ENCODE peak calls at places on chromosomes 11 and 22, in eight cellular contexts. L is A673, A is prostate gland, W is cardiac fibroblast, N is ovary, B is fibroblast of mammary gland, M is heart left ventricle, Q is upper lobe of left lung. H is an unnamed sample.

GRCh38 chr11:15665368-15665871 is 550.7 kb downstream of the INSC start:
- DNase-seq in L (no peak), W (peak), Q (no peak), A (no peak), M (no peak), B (peak), N (no peak), H (no peak)

GRCh38 chr11:102812188-102812587 is 14.2 kb upstream of the MMP1 start:
- DNase-seq in W (no peak), N (no peak), Q (no peak), M (no peak), B (no peak), A (no peak), L (peak), H (no peak)

GRCh38 chr11:70054020-70054419 is 24.1 kb upstream of the ANO1 start:
- DNase-seq in M (no peak), Q (no peak), B (no peak), L (no peak), N (no peak), W (no peak), A (no peak), H (no peak)

GRCh38 chr11:81772161-81772560 is 961.5 kb downstream of the FAM181B start:
- DNase-seq in W (peak), A (no peak), Q (no peak), L (no peak), M (no peak), N (no peak), B (peak), H (no peak)

GRCh38 chr11:111019931-111020381 is 225.6 kb upstream of the POU2AF2 start:
- DNase-seq in A (no peak), M (no peak), Q (no peak), N (no peak), W (peak), B (peak), L (no peak), H (no peak)

GRCh38 chr11:123166095-123166559 is 28.9 kb downstream of the CLMP start:
- DNase-seq in B (peak), Q (peak), A (no peak), N (peak), L (peak), W (peak), M (no peak), H (no peak)

GRCh38 chr22:24601217-24602104 is 1.5 kb upstream of the GGT1 start:
- DNase-seq in M (peak), A (no peak), L (no peak), B (no peak), N (no peak), W (no peak), Q (peak), H (peak)

GRCh38 chr22:29625090-29625825 is 21.8 kb downstream of the NF2 start:
- DNase-seq in Q (peak), L (peak), W (peak), B (peak), A (peak), M (no peak), N (peak), H (no peak)

GRCh38 chr11:133238455-133238854 is 293.8 kb downstream of the OPCML start:
- DNase-seq in M (no peak), B (no peak), L (no peak), A (no peak), Q (no peak), W (no peak), N (no peak), H (no peak)

GRCh38 chr11:108965602-108966001 is 300.7 kb downstream of the DDX10 start:
- DNase-seq in B (peak), L (no peak), W (peak), M (no peak), N (no peak), Q (peak), A (no peak), H (no peak)

GRCh38 chr11:119029340-119030028 is 1.2 kb downstream of the SLC37A4 start:
- DNase-seq in M (no peak), N (no peak), Q (no peak), W (no peak), L (no peak), B (no peak), A (peak), H (peak)

GRCh38 chr22:23223566-23224317 is 43.4 kb downstream of the BCR start:
- DNase-seq in L (no peak), B (no peak), Q (peak), W (no peak), N (no peak), M (no peak), A (no peak), H (peak)

GRCh38 chr11:69479591-69480271 is 1.7 kb upstream of the LINC01488 start:
- DNase-seq in B (no peak), Q (no peak), L (no peak), N (no peak), W (no peak), A (peak), M (peak), H (peak)

GRCh38 chr22:28544431-28544868 is 135.2 kb downstream of the TTC28 start:
- DNase-seq in M (no peak), B (peak), Q (no peak), W (peak), A (no peak), L (no peak), N (no peak), H (no peak)

GRCh38 chr11:218815-219593 is 11.5 kb downstream of the RIC8A start:
- DNase-seq in L (no peak), A (no peak), M (no peak), B (no peak), W (no peak), Q (peak), N (peak), H (no peak)

GRCh38 chr11:75868990-75869389 is 54.0 kb downstream of the UVRAG start:
- DNase-seq in W (no peak), N (no peak), L (no peak), B (no peak), A (no peak), Q (no peak), M (no peak), H (no peak)

GRCh38 chr11:112783945-112784322 is 177.3 kb upstream of the NCAM1 start:
- DNase-seq in M (no peak), Q (no peak), W (no peak), N (no peak), L (no peak), B (no peak), A (no peak), H (no peak)

GRCh38 chr11:112605093-112605666 is 344.5 kb upstream of the PLET1 start:
- DNase-seq in M (no peak), A (no peak), Q (no peak), W (peak), L (no peak), B (no peak), N (no peak), H (no peak)

GRCh38 chr11:107457205-107457557 is 444 bp downstream of the CWF19L2 start:
- DNase-seq in A (no peak), M (no peak), W (no peak), B (peak), N (no peak), L (no peak), Q (no peak), H (peak)

GRCh38 chr11:37704791-37705190 is 1106.8 kb upstream of the RAG2 start:
- DNase-seq in N (no peak), L (no peak), W (peak), A (no peak), M (no peak), Q (no peak), B (no peak), H (no peak)

GRCh38 chr11:95134491-95134890 is 44.8 kb downstream of the ENDOD1 start:
- DNase-seq in N (no peak), Q (no peak), L (no peak), B (peak), W (peak), M (no peak), A (peak), H (no peak)

GRCh38 chr22:20026204-20026908 is 5.4 kb downstream of the TANGO2 start:
- DNase-seq in M (no peak), N (no peak), L (no peak), B (no peak), W (no peak), A (no peak), Q (no peak), H (no peak)

GRCh38 chr11:115330693-115331482 is 173.3 kb downstream of the CADM1 start:
- DNase-seq in L (no peak), N (no peak), W (no peak), Q (no peak), A (no peak), B (no peak), M (no peak), H (no peak)

GRCh38 chr22:46098525-46099475 is 51.5 kb upstream of the PPARA start:
- DNase-seq in B (no peak), W (no peak), N (no peak), M (no peak), Q (no peak), L (no peak), A (no peak), H (no peak)

GRCh38 chr11:62393735-62394134 is 25.1 kb upstream of the SCGB1A1 start:
- DNase-seq in A (no peak), B (no peak), L (no peak), M (no peak), W (no peak), N (no peak), Q (no peak), H (no peak)

GRCh38 chr22:29987143-29987542 is 93.1 kb upstream of the HORMAD2 start:
- DNase-seq in N (no peak), W (no peak), M (no peak), L (no peak), A (no peak), B (no peak), Q (peak), H (no peak)

GRCh38 chr22:40007826-40008710 is 13.3 kb downstream of the FAM83F start:
- DNase-seq in B (no peak), M (no peak), A (no peak), W (no peak), N (no peak), L (no peak), Q (peak), H (no peak)

GRCh38 chr11:10307411-10308207 is 2.7 kb downstream of the ADM start:
- DNase-seq in Q (peak), W (peak), M (peak), L (peak), B (peak), N (peak), A (peak), H (peak)

GRCh38 chr11:106070606-106071005 is 6.5 kb downstream of the KBTBD3 start:
- DNase-seq in Q (no peak), L (no peak), M (no peak), N (no peak), W (peak), A (no peak), B (peak), H (no peak)

GRCh38 chr11:6614446-6614845 is 2.4 kb upstream of the TAF10 start:
- DNase-seq in B (no peak), M (no peak), Q (no peak), L (no peak), A (no peak), W (no peak), N (no peak), H (no peak)

GRCh38 chr11:15941206-15941770 is 415.1 kb downstream of the SOX6 start:
- DNase-seq in B (peak), A (no peak), M (peak), Q (no peak), N (no peak), L (no peak), W (peak), H (no peak)

GRCh38 chr22:50346415-50346945 is 3.4 kb downstream of the PPP6R2 start:
- DNase-seq in M (no peak), L (no peak), B (no peak), Q (no peak), W (no peak), N (no peak), A (no peak), H (no peak)

GRCh38 chr22:50341977-50342650 is 1.0 kb upstream of the PPP6R2 start:
- DNase-seq in Q (peak), W (peak), L (peak), B (peak), M (peak), N (peak), A (peak), H (peak)

GRCh38 chr22:50340157-50340879 is 2.8 kb upstream of the PPP6R2 start:
- DNase-seq in A (no peak), W (no peak), B (no peak), Q (no peak), N (no peak), M (no peak), L (no peak), H (no peak)

GRCh38 chr22:50343541-50343935 is 411 bp downstream of the PPP6R2 start:
- DNase-seq in Q (no peak), N (no peak), B (no peak), A (no peak), L (no peak), W (no peak), M (no peak), H (no peak)

GRCh38 chr22:50342651-50343540 is at the start of gene PPP6R2:
- DNase-seq in Q (peak), A (peak), B (peak), M (peak), N (peak), L (peak), W (peak), H (peak)
- TF ChIP-seq CTCF in Q (peak), A (no peak), B (no peak), M (no peak), N (no peak), L (no peak), W (no peak), H (no peak)

GRCh38 chr11:67406969-67407699 is 3.3 kb downstream of the TBC1D10C start:
- DNase-seq in Q (no peak), W (no peak), B (no peak), N (no peak), M (no peak), L (no peak), A (no peak), H (no peak)
- H3K4me3 ChIP-seq in Q (no peak), W (no peak), B (no peak), N (no peak), M (no peak), L (no peak), A (no peak), H (no peak)

GRCh38 chr11:104256525-104256924 is 92.6 kb upstream of the PDGFD start:
- DNase-seq in N (no peak), W (peak), Q (no peak), M (no peak), L (peak), B (peak), A (no peak), H (no peak)
- TF ChIP-seq CTCF in N (no peak), W (peak), Q (no peak), M (peak), L (peak), B (peak), A (no peak), H (no peak)

DNA sequence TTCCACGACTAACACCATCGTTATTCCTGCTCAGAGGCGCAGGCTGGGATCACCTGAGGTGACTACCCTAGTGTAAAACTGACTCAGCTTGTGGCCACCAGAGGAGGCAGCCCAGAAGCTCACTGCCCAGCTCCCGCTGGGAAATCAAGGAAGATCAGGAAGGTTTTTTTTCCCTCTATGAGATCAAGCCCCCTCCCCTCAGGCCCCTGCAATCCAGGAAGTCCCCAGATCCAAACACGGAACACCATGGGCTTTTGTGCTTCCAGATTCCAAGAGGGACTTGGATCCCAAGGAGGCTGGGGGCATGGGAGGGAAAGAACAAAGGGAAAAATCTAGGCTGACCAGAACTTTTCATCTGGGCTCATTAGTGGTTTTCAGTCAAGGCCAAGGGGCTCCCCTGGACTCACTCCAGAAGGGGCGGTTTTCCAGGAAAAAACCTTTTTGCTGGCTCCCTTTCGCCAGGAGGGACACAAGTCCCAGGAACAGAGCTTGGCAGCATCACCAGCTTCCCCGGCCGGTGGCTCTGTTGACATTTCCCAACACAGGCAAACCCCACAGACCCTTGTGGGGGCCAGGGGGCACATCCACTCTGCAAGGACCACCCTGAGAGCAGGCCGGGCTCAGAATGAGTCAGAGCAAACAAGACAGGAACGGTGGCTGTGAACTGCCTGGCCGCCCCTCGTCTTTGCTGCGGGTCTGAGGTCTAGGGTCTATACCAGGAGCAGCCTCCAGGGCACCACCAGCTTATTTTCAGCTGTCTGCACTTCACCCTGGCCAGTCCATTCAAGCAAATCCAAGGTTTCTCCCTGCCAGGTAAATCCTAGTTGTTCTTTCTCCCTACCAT is 36.8 kb downstream of the MYH9 start:
- DNase-seq in B (peak), A (no peak), W (peak), L (no peak), N (peak), M (no peak), Q (peak), H (no peak)
- H3K4me3 ChIP-seq in B (peak), A (no peak), W (no peak), L (no peak), N (no peak), M (peak), Q (no peak), H (no peak)